ENCODE peak calls at places on chromosomes 3 and 15, in eight cellular contexts. One of them, this sample, is unnamed.

GRCh38 chr3:26106119-26106690 is 316.3 kb downstream of the OXSM start:
- DNase-seq in breast epithelium: no peak
- DNase-seq in Panc1: no peak
- DNase-seq in GM23338: no peak
- DNase-seq in sigmoid colon: no peak
- DNase-seq in SK-N-SH: no peak
- DNase-seq in stomach: no peak
- DNase-seq in prostate gland: no peak
- DNase-seq in this sample: no peak

GRCh38 chr15:30791239-30791638 is 112.5 kb upstream of the FAN1 start:
- DNase-seq in breast epithelium: no peak
- DNase-seq in Panc1: no peak
- DNase-seq in GM23338: peak
- DNase-seq in sigmoid colon: no peak
- DNase-seq in SK-N-SH: peak
- DNase-seq in stomach: no peak
- DNase-seq in prostate gland: no peak
- DNase-seq in this sample: no peak

GRCh38 chr15:59685737-59686297 is 3.3 kb downstream of the BNIP2 start:
- DNase-seq in breast epithelium: no peak
- DNase-seq in Panc1: no peak
- DNase-seq in GM23338: no peak
- DNase-seq in sigmoid colon: no peak
- DNase-seq in SK-N-SH: peak
- DNase-seq in stomach: no peak
- DNase-seq in prostate gland: no peak
- DNase-seq in this sample: no peak

GRCh38 chr3:79204351-79204750 is 563.4 kb downstream of the ROBO1 start:
- DNase-seq in breast epithelium: no peak
- DNase-seq in Panc1: no peak
- DNase-seq in GM23338: no peak
- DNase-seq in sigmoid colon: no peak
- DNase-seq in SK-N-SH: no peak
- DNase-seq in stomach: no peak
- DNase-seq in prostate gland: no peak
- DNase-seq in this sample: no peak

GRCh38 chr3:58986654-58987053 is 63.2 kb downstream of the CFAP20DC start:
- DNase-seq in breast epithelium: no peak
- DNase-seq in Panc1: no peak
- DNase-seq in GM23338: no peak
- DNase-seq in sigmoid colon: no peak
- DNase-seq in SK-N-SH: no peak
- DNase-seq in stomach: no peak
- DNase-seq in prostate gland: no peak
- DNase-seq in this sample: no peak

GRCh38 chr3:27637346-27638000 is 84.7 kb downstream of the EOMES start:
- DNase-seq in breast epithelium: no peak
- DNase-seq in Panc1: no peak
- DNase-seq in GM23338: peak
- DNase-seq in sigmoid colon: no peak
- DNase-seq in SK-N-SH: no peak
- DNase-seq in stomach: no peak
- DNase-seq in prostate gland: no peak
- DNase-seq in this sample: no peak

GRCh38 chr3:54600441-54601204 is 327.2 kb downstream of the LRTM1 start:
- DNase-seq in breast epithelium: no peak
- DNase-seq in Panc1: no peak
- DNase-seq in GM23338: peak
- DNase-seq in sigmoid colon: no peak
- DNase-seq in SK-N-SH: no peak
- DNase-seq in stomach: no peak
- DNase-seq in prostate gland: no peak
- DNase-seq in this sample: no peak

GRCh38 chr3:50862221-50862620 is 187.5 kb downstream of the DOCK3 start:
- DNase-seq in breast epithelium: no peak
- DNase-seq in Panc1: no peak
- DNase-seq in GM23338: peak
- DNase-seq in sigmoid colon: no peak
- DNase-seq in SK-N-SH: no peak
- DNase-seq in stomach: no peak
- DNase-seq in prostate gland: no peak
- DNase-seq in this sample: no peak

GRCh38 chr3:70003119-70003518 is 3.6 kb downstream of the SAMMSON start:
- DNase-seq in breast epithelium: no peak
- DNase-seq in Panc1: no peak
- DNase-seq in GM23338: no peak
- DNase-seq in sigmoid colon: no peak
- DNase-seq in SK-N-SH: no peak
- DNase-seq in stomach: no peak
- DNase-seq in prostate gland: no peak
- DNase-seq in this sample: no peak

GRCh38 chr15:52483712-52484111 is 45.0 kb downstream of the MYO5A start:
- DNase-seq in breast epithelium: no peak
- DNase-seq in Panc1: no peak
- DNase-seq in GM23338: no peak
- DNase-seq in sigmoid colon: no peak
- DNase-seq in SK-N-SH: no peak
- DNase-seq in stomach: no peak
- DNase-seq in prostate gland: no peak
- DNase-seq in this sample: no peak

GRCh38 chr3:177753498-177754155 is 556.3 kb upstream of the TBL1XR1 start:
- DNase-seq in breast epithelium: no peak
- DNase-seq in Panc1: no peak
- DNase-seq in GM23338: no peak
- DNase-seq in sigmoid colon: peak
- DNase-seq in SK-N-SH: peak
- DNase-seq in stomach: no peak
- DNase-seq in prostate gland: no peak
- DNase-seq in this sample: no peak

GRCh38 chr15:33045066-33045810 is 149.3 kb downstream of the FMN1 start:
- DNase-seq in breast epithelium: no peak
- DNase-seq in Panc1: no peak
- DNase-seq in GM23338: no peak
- DNase-seq in sigmoid colon: no peak
- DNase-seq in SK-N-SH: no peak
- DNase-seq in stomach: peak
- DNase-seq in prostate gland: no peak
- DNase-seq in this sample: no peak

DNA sequence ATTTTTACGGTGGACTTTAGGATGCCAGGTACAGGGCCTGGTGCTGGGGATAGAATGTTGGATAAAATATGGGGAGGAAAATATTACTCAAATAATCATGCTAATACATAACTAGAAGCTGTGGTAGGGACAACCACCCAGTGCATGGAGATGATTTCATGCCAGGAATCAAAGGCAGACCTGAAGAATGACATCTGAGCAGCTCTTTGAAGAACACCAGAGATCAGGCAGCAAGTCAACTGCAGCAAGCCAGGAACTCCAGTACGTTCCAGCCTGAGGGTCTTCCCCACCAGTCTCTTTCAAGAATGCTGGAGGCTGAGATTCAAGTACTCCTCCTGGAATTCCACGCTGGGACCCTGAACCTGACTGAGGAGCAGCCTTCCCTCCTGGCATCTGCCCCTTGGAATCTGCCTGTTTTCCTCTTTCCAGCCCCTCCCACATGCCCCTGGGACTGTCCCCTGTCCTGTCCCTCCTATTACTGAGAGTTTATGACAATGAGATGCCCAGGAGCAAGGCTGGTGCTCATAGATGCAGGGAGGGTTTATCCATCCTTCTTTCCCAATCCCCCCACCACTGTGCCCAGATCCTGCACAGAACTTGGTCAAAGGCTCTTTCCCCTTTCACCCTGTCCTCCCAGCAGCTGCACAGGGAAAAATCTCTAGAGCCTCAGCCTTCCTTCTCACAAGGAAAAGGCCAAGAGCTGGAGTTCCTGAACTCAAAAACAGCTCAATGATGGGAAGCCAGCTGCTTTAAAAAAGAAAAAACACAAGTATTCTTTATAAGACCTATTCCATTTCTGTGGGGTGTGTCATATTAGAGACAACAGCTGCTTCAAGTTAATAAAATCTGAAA is 68.0 kb downstream of the PDZRN3 start:
- DNase-seq in breast epithelium: no peak
- DNase-seq in Panc1: no peak
- DNase-seq in GM23338: peak
- DNase-seq in sigmoid colon: no peak
- DNase-seq in SK-N-SH: no peak
- DNase-seq in stomach: no peak
- DNase-seq in prostate gland: no peak
- DNase-seq in this sample: no peak
- TF ChIP-seq POLR2AphosphoS5 in breast epithelium: no peak
- TF ChIP-seq POLR2AphosphoS5 in Panc1: no peak
- TF ChIP-seq POLR2AphosphoS5 in GM23338: no peak
- TF ChIP-seq POLR2AphosphoS5 in sigmoid colon: no peak
- TF ChIP-seq POLR2AphosphoS5 in SK-N-SH: no peak
- TF ChIP-seq POLR2AphosphoS5 in stomach: no peak
- TF ChIP-seq POLR2AphosphoS5 in prostate gland: no peak
- TF ChIP-seq POLR2AphosphoS5 in this sample: no peak

DNA sequence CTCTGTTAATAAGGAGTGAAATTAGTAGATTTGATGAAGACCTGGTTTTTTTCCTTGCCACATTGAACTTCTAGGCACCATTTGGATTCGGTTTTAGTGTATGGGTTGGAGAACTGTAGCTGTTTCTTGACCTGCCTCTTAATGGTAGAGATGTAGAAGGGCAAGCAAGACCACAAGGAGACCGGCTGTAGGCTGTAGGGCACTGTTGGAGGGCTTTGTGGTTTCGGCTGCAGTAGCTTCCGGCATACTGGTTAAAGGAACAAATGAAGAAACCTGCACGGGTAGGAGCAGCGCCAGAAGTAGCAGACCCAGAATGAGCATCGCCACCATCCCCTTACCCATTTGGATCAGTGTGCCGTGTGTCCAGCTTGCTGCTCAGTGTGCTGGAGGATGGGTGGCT is 7.9 kb downstream of the PCLAF start:
- DNase-seq in breast epithelium: no peak
- DNase-seq in Panc1: no peak
- DNase-seq in GM23338: no peak
- DNase-seq in sigmoid colon: peak
- DNase-seq in SK-N-SH: no peak
- DNase-seq in stomach: no peak
- DNase-seq in prostate gland: no peak
- DNase-seq in this sample: no peak
- TF ChIP-seq POLR2AphosphoS5 in breast epithelium: no peak
- TF ChIP-seq POLR2AphosphoS5 in Panc1: no peak
- TF ChIP-seq POLR2AphosphoS5 in GM23338: no peak
- TF ChIP-seq POLR2AphosphoS5 in sigmoid colon: no peak
- TF ChIP-seq POLR2AphosphoS5 in SK-N-SH: no peak
- TF ChIP-seq POLR2AphosphoS5 in stomach: no peak
- TF ChIP-seq POLR2AphosphoS5 in prostate gland: no peak
- TF ChIP-seq POLR2AphosphoS5 in this sample: no peak

DNA sequence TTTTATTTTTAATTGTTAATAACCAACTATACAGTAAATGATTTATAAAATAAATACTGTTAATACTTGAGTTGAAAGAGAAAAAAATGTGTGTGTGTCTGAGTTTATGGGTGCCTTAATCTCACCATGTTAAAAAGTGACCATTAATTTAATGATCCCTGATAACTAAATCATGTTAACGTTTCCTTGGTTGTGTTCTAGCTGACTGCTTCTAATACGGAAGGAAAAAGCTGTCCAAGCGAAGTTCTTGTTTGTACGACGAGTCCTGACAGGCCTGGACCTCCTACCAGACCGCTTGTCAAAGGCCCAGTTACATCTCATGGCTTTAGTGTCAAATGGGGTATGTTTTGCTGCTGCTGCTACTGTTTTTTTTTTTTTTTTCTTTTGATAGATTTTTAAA is 113.5 kb downstream of the GHSR start:
- DNase-seq in breast epithelium: peak
- DNase-seq in Panc1: no peak
- DNase-seq in GM23338: no peak
- DNase-seq in sigmoid colon: no peak
- DNase-seq in SK-N-SH: no peak
- DNase-seq in stomach: no peak
- DNase-seq in prostate gland: peak
- DNase-seq in this sample: no peak
- TF ChIP-seq POLR2AphosphoS5 in breast epithelium: no peak
- TF ChIP-seq POLR2AphosphoS5 in Panc1: no peak
- TF ChIP-seq POLR2AphosphoS5 in GM23338: no peak
- TF ChIP-seq POLR2AphosphoS5 in sigmoid colon: no peak
- TF ChIP-seq POLR2AphosphoS5 in SK-N-SH: no peak
- TF ChIP-seq POLR2AphosphoS5 in stomach: no peak
- TF ChIP-seq POLR2AphosphoS5 in prostate gland: peak
- TF ChIP-seq POLR2AphosphoS5 in this sample: no peak

DNA sequence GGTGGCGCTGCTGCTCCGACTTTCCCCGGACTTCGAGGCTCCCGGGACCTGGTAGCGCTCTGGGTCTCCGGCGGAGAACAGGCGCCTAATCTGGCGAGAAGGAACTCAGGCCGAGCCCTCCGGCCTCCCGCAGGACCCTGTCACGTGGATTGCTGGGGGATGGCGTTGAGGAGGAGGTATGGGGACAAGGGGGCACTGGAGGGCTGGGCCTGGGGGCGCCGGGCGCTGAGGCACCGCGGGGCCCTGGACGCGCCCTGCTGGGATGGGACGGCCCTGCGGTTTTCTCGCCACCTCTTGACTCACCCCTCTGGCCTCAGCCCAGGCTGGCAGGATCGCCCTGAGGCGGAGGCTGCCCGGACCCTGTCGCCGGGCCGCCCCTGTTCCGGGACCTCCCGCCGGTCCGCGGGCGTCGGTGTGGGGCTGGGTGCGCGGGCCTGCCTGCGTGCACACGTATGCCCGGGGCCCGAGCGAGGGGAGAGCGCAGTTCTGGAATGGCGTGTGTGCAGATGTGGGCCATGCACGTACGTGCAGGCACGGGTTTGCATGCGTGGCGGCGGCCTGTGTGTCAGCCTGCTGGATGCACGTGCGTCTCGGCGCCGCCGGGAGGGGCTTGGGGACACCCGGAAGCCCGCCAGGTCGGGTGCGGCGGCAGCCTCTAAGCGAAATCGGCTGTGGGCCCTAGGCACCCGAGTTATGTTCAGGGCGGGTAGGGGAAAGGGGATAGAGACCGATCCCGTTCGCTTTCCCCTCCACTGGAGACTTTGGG is 752 bp downstream of the C15orf39 start:
- DNase-seq in breast epithelium: peak
- DNase-seq in Panc1: no peak
- DNase-seq in GM23338: peak
- DNase-seq in sigmoid colon: peak
- DNase-seq in SK-N-SH: peak
- DNase-seq in stomach: peak
- DNase-seq in prostate gland: peak
- DNase-seq in this sample: peak
- TF ChIP-seq POLR2AphosphoS5 in breast epithelium: peak
- TF ChIP-seq POLR2AphosphoS5 in Panc1: no peak
- TF ChIP-seq POLR2AphosphoS5 in GM23338: peak
- TF ChIP-seq POLR2AphosphoS5 in sigmoid colon: peak
- TF ChIP-seq POLR2AphosphoS5 in SK-N-SH: no peak
- TF ChIP-seq POLR2AphosphoS5 in stomach: peak
- TF ChIP-seq POLR2AphosphoS5 in prostate gland: peak
- TF ChIP-seq POLR2AphosphoS5 in this sample: peak

DNA sequence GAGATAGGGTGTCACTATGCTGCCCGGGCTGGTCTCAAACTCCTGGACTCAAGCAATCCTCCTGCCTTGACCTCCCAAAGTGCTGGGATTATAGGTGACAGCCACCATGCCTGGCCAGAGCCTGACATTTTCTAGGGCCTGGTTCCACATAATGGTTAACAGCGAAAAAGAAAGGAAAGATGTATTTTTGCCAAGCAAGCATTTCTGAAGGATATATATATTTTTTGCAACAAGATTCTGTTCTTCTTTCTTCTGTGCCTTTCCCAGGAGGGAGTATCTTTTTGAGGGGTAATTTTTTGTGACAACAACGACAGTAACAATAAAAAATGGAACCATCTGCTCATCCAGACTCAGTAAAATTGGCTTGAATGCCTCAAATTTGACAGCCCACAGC is 8.3 kb upstream of the DNAJA4 start:
- DNase-seq in breast epithelium: no peak
- DNase-seq in Panc1: no peak
- DNase-seq in GM23338: no peak
- DNase-seq in sigmoid colon: no peak
- DNase-seq in SK-N-SH: no peak
- DNase-seq in stomach: no peak
- DNase-seq in prostate gland: no peak
- DNase-seq in this sample: no peak
- TF ChIP-seq POLR2AphosphoS5 in breast epithelium: no peak
- TF ChIP-seq POLR2AphosphoS5 in Panc1: no peak
- TF ChIP-seq POLR2AphosphoS5 in GM23338: no peak
- TF ChIP-seq POLR2AphosphoS5 in sigmoid colon: no peak
- TF ChIP-seq POLR2AphosphoS5 in SK-N-SH: no peak
- TF ChIP-seq POLR2AphosphoS5 in stomach: no peak
- TF ChIP-seq POLR2AphosphoS5 in prostate gland: no peak
- TF ChIP-seq POLR2AphosphoS5 in this sample: no peak

This sample was measured in upper lobe of left lung.